ENCODE peak calls at places on chromosomes 11 and 22, in five cellular contexts. D, U, W, L and I are unnamed samples.

GRCh38 chr22:17250380-17251129 is 31.3 kb upstream of the ADA2 start:
- DNase-seq in U (no peak), D (no peak), L (no peak), W (no peak), I (no peak)

GRCh38 chr22:50610581-50610980 is 10.0 kb downstream of the MAPK8IP2 start:
- DNase-seq in U (no peak), L (no peak), W (no peak), D (no peak), I (no peak)

GRCh38 chr22:43397766-43398165 is 14.0 kb upstream of the MPPED1 start:
- DNase-seq in W (no peak), D (no peak), L (no peak), U (no peak), I (no peak)

GRCh38 chr22:44091021-44091721 is 67.1 kb downstream of the PARVB start:
- DNase-seq in L (no peak), U (peak), D (no peak), W (peak), I (no peak)

GRCh38 chr22:32020117-32020516 is 22.9 kb upstream of the SLC5A1 start:
- DNase-seq in D (peak), L (no peak), W (no peak), U (peak), I (no peak)

GRCh38 chr11:79241205-79241604 is 199.6 kb downstream of the TENM4 start:
- DNase-seq in W (no peak), U (no peak), L (no peak), D (no peak), I (no peak)

GRCh38 chr11:134228625-134229024 is 4.2 kb downstream of the VPS26B start:
- DNase-seq in D (no peak), L (no peak), W (no peak), U (no peak), I (no peak)

GRCh38 chr11:73374130-73374529 is 2.1 kb upstream of the RELT start:
- DNase-seq in L (no peak), W (no peak), D (no peak), U (no peak), I (no peak)

GRCh38 chr11:110093407-110094297 is 460 bp downstream of the ZC3H12C start:
- DNase-seq in W (peak), U (peak), L (no peak), D (no peak), I (peak)

GRCh38 chr22:23149743-23150238 is 4.5 kb downstream of the RAB36 start:
- DNase-seq in D (no peak), L (no peak), W (no peak), U (no peak), I (no peak)

GRCh38 chr11:9078113-9079041 is 13.0 kb downstream of the SCUBE2 start:
- DNase-seq in U (no peak), L (no peak), D (peak), W (no peak), I (no peak)

GRCh38 chr22:38449776-38450175 is 5.2 kb downstream of the KCNJ4 start:
- DNase-seq in L (no peak), U (no peak), D (no peak), W (no peak), I (no peak)

GRCh38 chr11:12693485-12694181 is 19.4 kb downstream of the TEAD1 start:
- DNase-seq in L (no peak), W (no peak), D (peak), U (peak), I (peak)

GRCh38 chr11:2929511-2929879 is 275 bp upstream of the PHLDA2 start:
- DNase-seq in D (no peak), U (peak), W (peak), L (no peak), I (peak)

GRCh38 chr11:65637794-65638317 is at the start of gene SIPA1:
- DNase-seq in D (peak), U (peak), L (no peak), W (peak), I (no peak)

GRCh38 chr11:123413636-123414035 is 16.4 kb upstream of the GRAMD1B start:
- DNase-seq in L (no peak), D (no peak), W (no peak), U (peak), I (no peak)

GRCh38 chr11:61054927-61055562 is 47.2 kb upstream of the CD5 start:
- DNase-seq in W (no peak), L (no peak), U (no peak), D (no peak), I (no peak)

GRCh38 chr22:24026056-24026455 is 15.0 kb downstream of the CABIN1 start:
- DNase-seq in L (no peak), W (no peak), U (no peak), D (no peak), I (no peak)

GRCh38 chr11:12746593-12747097 is 72.4 kb downstream of the TEAD1 start:
- DNase-seq in W (no peak), D (peak), L (no peak), U (peak), I (peak)

GRCh38 chr11:87213444-87213843 is 175.7 kb downstream of the TMEM135 start:
- DNase-seq in W (no peak), U (no peak), L (no peak), D (no peak), I (no peak)

GRCh38 chr11:65856689-65857499 is 1.1 kb downstream of the CFL1 start:
- DNase-seq in L (no peak), U (peak), D (no peak), W (peak), I (peak)

GRCh38 chr22:44049369-44050231 is 25.5 kb downstream of the PARVB start:
- DNase-seq in L (no peak), D (no peak), U (no peak), W (no peak), I (no peak)

GRCh38 chr22:50730941-50731661 is 6.9 kb upstream of the ACR start:
- DNase-seq in U (no peak), W (peak), D (no peak), L (no peak), I (peak)

GRCh38 chr11:94028436-94028835 is 7.3 kb downstream of the HEPHL1 start:
- DNase-seq in L (no peak), U (peak), D (peak), W (no peak), I (no peak)

GRCh38 chr11:2122222-2122906 is 16.8 kb downstream of the IGF2 start:
- DNase-seq in L (no peak), D (peak), U (no peak), W (peak), I (no peak)

GRCh38 chr22:37571258-37571991 is 8.5 kb downstream of the LGALS2 start:
- DNase-seq in L (no peak), W (no peak), D (no peak), U (no peak), I (no peak)

GRCh38 chr11:93123351-93123898 is 74.4 kb downstream of the SLC36A4 start:
- DNase-seq in D (no peak), W (no peak), U (peak), L (no peak), I (no peak)

GRCh38 chr11:9765320-9766101 is 101.6 kb downstream of the SWAP70 start:
- DNase-seq in L (no peak), D (peak), W (no peak), U (peak), I (no peak)

GRCh38 chr11:60680455-60681119 is 18.8 kb upstream of the MS4A8 start:
- DNase-seq in W (no peak), U (no peak), D (no peak), L (no peak), I (no peak)

GRCh38 chr11:64291746-64292457 is 800 bp downstream of the KCNK4 start:
- DNase-seq in U (no peak), L (no peak), D (no peak), W (no peak), I (no peak)

GRCh38 chr11:10899542-10899830 is 41.6 kb upstream of the ZBED5 start:
- DNase-seq in W (no peak), L (peak), D (no peak), U (no peak), I (no peak)

GRCh38 chr11:115672999-115673411 is 168.8 kb upstream of the CADM1 start:
- DNase-seq in W (no peak), D (peak), L (no peak), U (no peak), I (peak)

GRCh38 chr11:126082251-126083109 is 19.8 kb upstream of the CDON start:
- DNase-seq in L (no peak), W (no peak), D (no peak), U (no peak), I (no peak)

GRCh38 chr11:103940542-103940941 is 95.9 kb upstream of the DDI1 start:
- DNase-seq in U (no peak), D (no peak), W (no peak), L (no peak), I (no peak)

GRCh38 chr22:35383679-35384071 is 2.8 kb downstream of the HMOX1 start:
- DNase-seq in U (no peak), D (no peak), L (no peak), W (no peak), I (no peak)

GRCh38 chr11:12517741-12518140 is 140.4 kb downstream of the PARVA start:
- DNase-seq in L (no peak), U (no peak), W (no peak), D (no peak), I (no peak)

GRCh38 chr11:113181094-113181493 is 133.3 kb upstream of the TTC12 start:
- DNase-seq in U (no peak), W (no peak), D (no peak), L (no peak), I (no peak)

GRCh38 chr11:3709977-3710376 is 38.8 kb upstream of the CHRNA10 start:
- DNase-seq in D (no peak), W (no peak), L (no peak), U (peak), I (peak)

GRCh38 chr11:116895053-116895757 is 57.8 kb upstream of the APOA1 start:
- DNase-seq in U (no peak), D (no peak), W (no peak), L (no peak), I (no peak)

DNA sequence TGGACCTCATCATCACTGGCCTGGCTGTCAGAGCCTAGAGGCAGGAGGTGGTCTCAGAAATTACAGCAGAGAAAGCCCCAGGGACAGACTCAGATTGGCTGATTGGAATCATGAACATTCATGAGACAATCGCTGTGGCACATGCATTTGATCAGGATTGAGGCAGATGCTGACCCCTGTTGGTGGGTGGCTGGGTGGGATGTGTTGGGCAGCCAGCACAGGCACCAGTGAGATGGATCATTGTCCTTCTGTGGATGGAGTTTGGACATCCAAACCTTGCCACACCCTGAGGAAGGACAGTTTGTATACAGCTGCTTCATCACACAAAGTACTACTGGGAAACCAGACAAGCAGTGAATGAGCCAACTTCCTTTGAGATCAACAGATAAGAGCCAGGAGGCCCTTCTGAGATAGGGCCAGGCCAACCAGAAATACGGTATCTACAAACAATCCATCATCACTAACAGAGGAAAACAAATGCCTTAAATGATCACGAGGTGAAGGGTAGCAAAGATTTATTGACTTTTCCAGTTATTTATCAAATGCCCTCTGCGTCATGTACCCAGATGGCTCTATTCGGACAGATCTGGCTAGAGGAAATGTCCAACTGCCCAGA is 17.3 kb downstream of the COMMD9 start:
- DNase-seq in U (no peak), W (no peak), L (no peak), D (no peak), I (no peak)
- TF ChIP-seq CTCF in U (no peak), W (no peak), L (no peak), D (no peak), I (no peak)

GRCh38 chr11:72221386-72221785 is 3.2 kb upstream of the INPPL1 start:
- DNase-seq in U (no peak), D (no peak), L (no peak), W (no peak), I (no peak)

GRCh38 chr11:72222106-72222891 is 2.3 kb upstream of the INPPL1 start:
- DNase-seq in L (no peak), W (no peak), D (no peak), U (no peak), I (no peak)

GRCh38 chr11:72223615-72224586 is 666 bp upstream of the INPPL1 start:
- DNase-seq in L (no peak), U (peak), W (peak), D (no peak), I (no peak)

GRCh38 chr11:72224587-72225410 is at the start of gene INPPL1:
- DNase-seq in L (no peak), U (peak), D (no peak), W (no peak), I (no peak)

DNA sequence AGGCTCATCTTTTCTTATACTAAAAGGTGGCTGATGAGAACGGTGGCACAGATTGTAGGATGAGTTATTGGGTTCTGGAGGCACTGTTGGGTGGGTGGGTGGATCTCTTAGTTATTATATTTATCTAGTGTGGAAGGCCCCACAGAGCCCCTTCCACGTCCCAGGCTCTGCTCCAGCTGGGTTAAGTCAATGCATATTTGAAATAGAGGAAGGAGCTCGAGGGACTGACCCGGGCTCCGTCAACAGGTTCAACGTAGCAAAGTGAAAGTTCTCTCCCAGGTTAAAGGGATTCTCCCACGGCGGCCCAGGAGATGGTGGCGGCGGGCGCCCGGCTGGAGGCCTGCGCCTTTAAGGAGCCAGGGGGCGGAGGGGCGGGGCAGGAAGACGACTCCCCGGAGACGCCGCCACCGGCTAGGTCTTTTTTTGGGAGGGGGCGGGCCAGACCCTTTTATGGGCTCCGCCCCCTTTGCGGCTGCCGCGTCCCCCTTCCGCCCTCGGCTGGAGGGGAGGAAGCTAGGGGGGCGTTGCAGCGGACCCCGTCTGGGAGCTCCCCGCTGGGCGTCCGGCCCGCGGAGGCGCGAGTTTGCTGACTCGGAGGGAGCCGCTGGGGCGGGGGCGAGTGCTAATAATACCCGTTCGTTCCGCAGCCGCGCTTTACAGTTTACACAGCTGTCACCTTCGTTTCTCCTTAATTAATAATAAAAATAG is 1.5 kb upstream of the INPPL1 start:
- DNase-seq in U (peak), L (peak), D (peak), W (peak), I (peak)
- TF ChIP-seq CTCF in U (no peak), L (peak), D (peak), W (no peak), I (peak)

DNA sequence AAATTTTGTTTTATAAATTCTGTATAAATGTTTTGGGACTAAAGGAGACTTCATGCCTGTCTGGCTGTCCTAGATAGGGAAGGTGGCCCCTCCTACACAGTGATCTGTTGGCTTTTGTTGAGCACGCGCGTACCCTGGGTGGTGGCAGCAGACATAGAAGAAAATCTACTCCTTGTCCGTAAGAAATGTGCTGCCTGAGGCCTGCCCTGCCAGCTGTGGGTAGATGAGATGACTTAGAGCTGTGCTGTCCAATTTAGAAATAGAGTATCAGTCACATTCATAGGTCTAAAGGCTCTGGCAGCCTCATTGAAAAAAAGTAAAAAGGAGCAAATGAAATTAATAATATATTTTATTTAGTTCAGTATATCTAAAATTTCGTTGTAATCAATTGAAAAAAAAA is 37.1 kb downstream of the AP2A2 start:
- DNase-seq in L (no peak), W (no peak), D (no peak), U (no peak), I (no peak)
- TF ChIP-seq CTCF in L (no peak), W (no peak), D (no peak), U (no peak), I (no peak)

GRCh38 chr11:130449996-130450419 is 1.6 kb downstream of the ADAMTS15 start:
- DNase-seq in L (peak), W (no peak), D (no peak), U (peak), I (peak)
- TF ChIP-seq CTCF in L (peak), W (peak), D (peak), U (peak), I (peak)

DNA sequence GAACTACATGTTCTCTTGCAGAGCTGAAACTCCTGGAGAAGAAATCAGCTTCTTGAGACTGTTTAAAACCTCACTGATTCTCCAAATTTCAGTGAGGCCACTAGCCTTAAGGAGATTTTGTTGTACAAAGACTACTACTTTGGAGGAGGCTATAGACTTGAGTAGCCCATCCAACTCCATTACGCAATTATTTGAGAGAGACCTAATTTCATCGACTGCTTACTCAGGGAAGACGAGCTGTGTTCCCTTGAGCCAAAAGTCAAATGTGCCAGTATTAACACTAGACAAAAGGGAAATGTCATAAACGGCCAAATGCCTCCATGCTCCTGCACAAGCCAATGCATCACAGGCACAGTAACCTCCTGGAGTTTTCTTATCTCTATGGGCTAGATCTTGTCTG is 182.8 kb upstream of the SESN3 start:
- DNase-seq in D (no peak), L (no peak), W (no peak), U (peak), I (no peak)
- TF ChIP-seq CTCF in D (no peak), L (no peak), W (no peak), U (no peak), I (no peak)

GRCh38 chr11:38824573-38824972 is 2226.5 kb upstream of the RAG2 start:
- DNase-seq in D (no peak), U (no peak), W (no peak), L (no peak), I (no peak)
- TF ChIP-seq CTCF in D (peak), U (no peak), W (no peak), L (no peak), I (no peak)

GRCh38 chr11:76699461-76700091 is 29.0 kb upstream of the LRRC32 start:
- DNase-seq in L (no peak), W (no peak), D (no peak), U (peak), I (no peak)

GRCh38 chr11:76696756-76697155 is 26.2 kb upstream of the LRRC32 start:
- DNase-seq in W (no peak), L (no peak), U (no peak), D (no peak), I (no peak)

GRCh38 chr11:76695767-76696166 is 25.2 kb upstream of the LRRC32 start:
- DNase-seq in W (no peak), D (no peak), L (no peak), U (no peak), I (no peak)

GRCh38 chr11:76700177-76701100 is 29.9 kb upstream of the LRRC32 start:
- DNase-seq in W (no peak), D (peak), L (no peak), U (peak), I (no peak)

GRCh38 chr11:76698321-76699043 is 27.9 kb upstream of the LRRC32 start:
- DNase-seq in W (no peak), U (no peak), D (no peak), L (no peak), I (no peak)
- TF ChIP-seq CTCF in W (no peak), U (peak), D (no peak), L (no peak), I (no peak)